ENCODE peak calls at places on chromosome 7, in eight cellular contexts. R is substantia nigra; Z is NCI-H2171 treated with DMSO at 0.1 percent for 48 hours; D is AG09319; L is fibroblast of lung; T is NCI-H82; C is CD8-positive, alpha-beta T cell; V is activated CD4-positive, alpha-beta memory T cell treated with anti-CD3 and anti-CD28 coated beads for 36 hours. H is an unnamed sample.

GRCh38 chr7:134280508-134280907 is 36.2 kb downstream of the SLC35B4 start:
- DNase-seq in R (no peak), Z (no peak), D (no peak), L (no peak), T (no peak), C (no peak), V (no peak), H (no peak)

GRCh38 chr7:133853706-133854276 is 273.3 kb upstream of the LRGUK start:
- DNase-seq in R (no peak), Z (peak), D (peak), L (peak), T (peak), C (no peak), V (peak), H (no peak)

GRCh38 chr7:158804335-158804734 is 25.0 kb downstream of the ESYT2 start:
- DNase-seq in R (no peak), Z (no peak), D (no peak), L (no peak), T (no peak), C (no peak), V (no peak), H (no peak)

GRCh38 chr7:1940863-1941262 is 270.8 kb downstream of the ELFN1 start:
- DNase-seq in R (no peak), Z (no peak), D (no peak), L (no peak), T (no peak), C (no peak), V (no peak), H (no peak)

GRCh38 chr7:19139706-19140327 is 5.4 kb downstream of the FERD3L start:
- DNase-seq in R (no peak), Z (no peak), D (no peak), L (no peak), T (no peak), C (no peak), V (no peak), H (no peak)

GRCh38 chr7:139321071-139321745 is 19.9 kb upstream of the FMC1 start:
- DNase-seq in R (no peak), Z (no peak), D (no peak), L (peak), T (peak), C (no peak), V (no peak), H (no peak)

GRCh38 chr7:148944935-148945934 is 61.1 kb upstream of the EZH2 start:
- DNase-seq in R (no peak), Z (peak), D (peak), L (peak), T (no peak), C (no peak), V (no peak), H (no peak)

GRCh38 chr7:107118109-107118900 is 50.5 kb upstream of the HBP1 start:
- DNase-seq in R (no peak), Z (peak), D (no peak), L (peak), T (no peak), C (no peak), V (no peak), H (no peak)

GRCh38 chr7:132275811-132276210 is 300.5 kb downstream of the PLXNA4 start:
- DNase-seq in R (no peak), Z (peak), D (no peak), L (no peak), T (peak), C (no peak), V (no peak), H (no peak)

GRCh38 chr7:157150825-157151412 is 12.2 kb downstream of the UBE3C start:
- DNase-seq in R (peak), Z (no peak), D (peak), L (peak), T (peak), C (no peak), V (no peak), H (no peak)

GRCh38 chr7:36128448-36129047 is 24.5 kb upstream of the EEPD1 start:
- DNase-seq in R (peak), Z (peak), D (peak), L (peak), T (peak), C (no peak), V (no peak), H (no peak)

GRCh38 chr7:99086532-99086931 is 57.4 kb downstream of the SMURF1 start:
- DNase-seq in R (no peak), Z (no peak), D (no peak), L (no peak), T (no peak), C (no peak), V (no peak), H (no peak)

GRCh38 chr7:7183833-7184463 is 1.6 kb downstream of the C1GALT1 start:
- DNase-seq in R (no peak), Z (no peak), D (no peak), L (peak), T (no peak), C (no peak), V (no peak), H (no peak)

GRCh38 chr7:74051193-74051592 is 23.2 kb downstream of the ELN start:
- DNase-seq in R (no peak), Z (no peak), D (no peak), L (peak), T (no peak), C (no peak), V (no peak), H (no peak)

GRCh38 chr7:21253740-21254687 is 173.9 kb upstream of the SP4 start:
- DNase-seq in R (peak), Z (peak), D (no peak), L (peak), T (peak), C (peak), V (peak), H (no peak)

GRCh38 chr7:18570441-18570840 is 74.9 kb downstream of the HDAC9 start:
- DNase-seq in R (no peak), Z (no peak), D (no peak), L (no peak), T (no peak), C (no peak), V (no peak), H (no peak)

GRCh38 chr7:46003896-46004875 is 83.1 kb upstream of the IGFBP3 start:
- DNase-seq in R (no peak), Z (no peak), D (no peak), L (peak), T (no peak), C (no peak), V (no peak), H (no peak)

GRCh38 chr7:25821225-25821624 is 330.8 kb upstream of the NFE2L3 start:
- DNase-seq in R (no peak), Z (no peak), D (no peak), L (no peak), T (no peak), C (no peak), V (no peak), H (no peak)

GRCh38 chr7:1053816-1054370 is 9.5 kb downstream of the GPR146 start:
- DNase-seq in R (no peak), Z (no peak), D (no peak), L (no peak), T (no peak), C (no peak), V (no peak), H (no peak)

GRCh38 chr7:19020711-19021110 is 96.7 kb downstream of the TWIST1 start:
- DNase-seq in R (no peak), Z (no peak), D (no peak), L (no peak), T (no peak), C (no peak), V (no peak), H (no peak)

GRCh38 chr7:12921751-12922345 is 234.4 kb downstream of the ARL4A start:
- DNase-seq in R (no peak), Z (no peak), D (no peak), L (no peak), T (no peak), C (no peak), V (no peak), H (no peak)